ENCODE peak calls at places on chromosomes 12 and 14, in six cellular contexts. K, P, N, L, C and J are unnamed samples.

GRCh38 chr12:80226576-80226975 is 127.2 kb downstream of the OTOGL start:
- DNase-seq in P (no peak), C (no peak), N (no peak), K (no peak), L (no peak), J (no peak)

GRCh38 chr14:101508948-101509729 is 52.2 kb upstream of the DIO3 start:
- DNase-seq in K (no peak), L (no peak), P (no peak), N (no peak), C (no peak), J (no peak)

GRCh38 chr14:98444077-98444476 is 827.9 kb downstream of the BCL11B start:
- DNase-seq in P (no peak), L (no peak), N (no peak), C (no peak), K (no peak), J (no peak)

GRCh38 chr14:38948576-38948975 is 154.5 kb downstream of the SEC23A start:
- DNase-seq in K (no peak), C (no peak), N (no peak), P (no peak), L (no peak), J (no peak)

GRCh38 chr14:98886982-98887381 is 385.0 kb downstream of the BCL11B start:
- DNase-seq in L (no peak), P (no peak), K (no peak), C (no peak), N (no peak), J (no peak)

GRCh38 chr14:50835280-50835679 is 4.3 kb upstream of the NIN start:
- DNase-seq in C (peak), N (no peak), P (no peak), L (peak), K (no peak), J (no peak)

GRCh38 chr12:131918311-131919050 is 10.6 kb upstream of the PUS1 start:
- DNase-seq in L (no peak), C (no peak), P (no peak), N (no peak), K (no peak), J (peak)

GRCh38 chr12:114943601-114944000 is 259.6 kb upstream of the TBX3 start:
- DNase-seq in K (no peak), P (no peak), C (no peak), N (no peak), L (no peak), J (no peak)

GRCh38 chr12:64088431-64089349 is 133.4 kb downstream of the KICS2 start:
- DNase-seq in P (peak), L (peak), K (no peak), N (no peak), C (no peak), J (no peak)

GRCh38 chr14:59482471-59483331 is 1.5 kb downstream of the L3HYPDH start:
- DNase-seq in L (peak), N (no peak), C (no peak), P (peak), K (no peak), J (no peak)

GRCh38 chr12:38921025-38921677 is 15.8 kb upstream of the CPNE8 start:
- DNase-seq in P (peak), N (no peak), K (no peak), C (no peak), L (peak), J (no peak)

GRCh38 chr14:94885481-94886155 is 115.7 kb upstream of the GSC start:
- DNase-seq in C (no peak), N (no peak), P (no peak), K (no peak), L (no peak), J (no peak)

GRCh38 chr14:75001261-75001660 is 1.5 kb upstream of the EIF2B2 start:
- DNase-seq in P (no peak), N (no peak), L (no peak), K (no peak), C (no peak), J (no peak)

GRCh38 chr12:125340791-125341190 is 275.6 kb downstream of the AACS start:
- DNase-seq in N (no peak), P (no peak), C (no peak), L (peak), K (no peak), J (no peak)

GRCh38 chr14:76832503-76832988 is 6.3 kb downstream of the LRRC74A start:
- DNase-seq in N (no peak), P (no peak), K (no peak), L (peak), C (no peak), J (no peak)

GRCh38 chr14:102594514-102595175 is 2.2 kb downstream of the RCOR1 start:
- DNase-seq in K (no peak), C (peak), N (peak), P (peak), L (peak), J (peak)

GRCh38 chr12:100646896-100647295 is 73.4 kb downstream of the GAS2L3 start:
- DNase-seq in N (no peak), K (no peak), C (no peak), L (no peak), P (no peak), J (no peak)

GRCh38 chr12:50234347-50234746 is 49.0 kb downstream of the LIMA1 start:
- DNase-seq in L (no peak), P (peak), K (no peak), C (no peak), N (no peak), J (no peak)

GRCh38 chr12:80697270-80697887 is 10.1 kb upstream of the MYF6 start:
- DNase-seq in N (no peak), K (no peak), P (no peak), L (no peak), C (no peak), J (no peak)

GRCh38 chr14:51732494-51733080 is 80.9 kb downstream of the FRMD6 start:
- DNase-seq in P (no peak), K (no peak), C (no peak), N (no peak), L (no peak), J (no peak)

GRCh38 chr12:49105504-49106120 is 5.0 kb downstream of the LMBR1L start:
- DNase-seq in L (no peak), N (no peak), P (no peak), K (no peak), C (no peak), J (no peak)

GRCh38 chr12:72057330-72057911 is 118.8 kb downstream of the TPH2 start:
- DNase-seq in P (no peak), K (no peak), L (no peak), C (no peak), N (no peak), J (no peak)

GRCh38 chr14:55333785-55334485 is 62.7 kb downstream of the FBXO34 start:
- DNase-seq in C (no peak), K (no peak), L (no peak), N (no peak), P (no peak), J (no peak)

GRCh38 chr12:15527201-15527782 is 205.0 kb downstream of the PTPRO start:
- DNase-seq in P (no peak), L (peak), C (no peak), N (no peak), K (peak), J (no peak)

GRCh38 chr14:68822964-68823363 is 30.1 kb upstream of the ZFP36L1 start:
- DNase-seq in N (no peak), C (no peak), P (no peak), L (no peak), K (no peak), J (no peak)

GRCh38 chr12:4027412-4027811 is 154.2 kb upstream of the PARP11 start:
- DNase-seq in L (peak), C (no peak), P (no peak), N (no peak), K (no peak), J (no peak)

GRCh38 chr14:75438486-75439080 is 10.8 kb downstream of the JDP2 start:
- DNase-seq in P (no peak), L (no peak), K (no peak), N (no peak), C (no peak), J (no peak)

GRCh38 chr12:4112734-4113396 is 160.7 kb upstream of the CCND2 start:
- DNase-seq in C (no peak), L (no peak), P (no peak), N (no peak), K (peak), J (no peak)

GRCh38 chr12:52242442-52243263 is 9.6 kb downstream of the KRT7 start:
- DNase-seq in P (no peak), K (no peak), C (no peak), N (no peak), L (no peak), J (no peak)

GRCh38 chr14:87992349-87992719 is 648 bp downstream of the GALC start:
- DNase-seq in N (no peak), L (no peak), K (no peak), P (peak), C (no peak), J (no peak)

DNA sequence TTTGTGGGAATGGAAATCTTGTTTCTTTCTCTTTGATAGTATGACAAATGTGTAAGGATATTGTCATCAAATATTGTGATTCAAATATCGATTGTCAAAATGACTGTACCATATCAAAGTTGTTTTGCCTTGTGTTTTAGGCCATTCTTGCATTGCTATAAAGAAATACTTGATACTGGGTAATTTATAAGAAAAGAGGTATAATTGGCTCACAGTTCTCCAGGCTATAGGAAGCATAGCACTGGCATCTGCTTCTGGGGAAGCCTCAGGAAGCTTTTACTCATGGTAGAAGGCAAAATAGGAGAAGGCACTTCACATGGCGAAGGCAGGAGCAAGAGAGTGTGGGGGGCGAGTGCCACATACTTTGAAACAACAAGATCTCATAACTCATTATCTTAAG is 7.8 kb downstream of the TRMT5 start:
- DNase-seq in L (no peak), C (no peak), N (no peak), K (no peak), P (no peak), J (no peak)
- TF ChIP-seq POLR2A in L (no peak), C (no peak), N (no peak), K (no peak), P (no peak), J (no peak)

GRCh38 chr12:96486751-96487150 is 2.6 kb upstream of the CFAP54 start:
- DNase-seq in L (no peak), C (no peak), P (no peak), N (no peak), K (no peak), J (no peak)
- TF ChIP-seq TAF1 in L (no peak), C (no peak), P (no peak), N (no peak), K (no peak), J (no peak)

DNA sequence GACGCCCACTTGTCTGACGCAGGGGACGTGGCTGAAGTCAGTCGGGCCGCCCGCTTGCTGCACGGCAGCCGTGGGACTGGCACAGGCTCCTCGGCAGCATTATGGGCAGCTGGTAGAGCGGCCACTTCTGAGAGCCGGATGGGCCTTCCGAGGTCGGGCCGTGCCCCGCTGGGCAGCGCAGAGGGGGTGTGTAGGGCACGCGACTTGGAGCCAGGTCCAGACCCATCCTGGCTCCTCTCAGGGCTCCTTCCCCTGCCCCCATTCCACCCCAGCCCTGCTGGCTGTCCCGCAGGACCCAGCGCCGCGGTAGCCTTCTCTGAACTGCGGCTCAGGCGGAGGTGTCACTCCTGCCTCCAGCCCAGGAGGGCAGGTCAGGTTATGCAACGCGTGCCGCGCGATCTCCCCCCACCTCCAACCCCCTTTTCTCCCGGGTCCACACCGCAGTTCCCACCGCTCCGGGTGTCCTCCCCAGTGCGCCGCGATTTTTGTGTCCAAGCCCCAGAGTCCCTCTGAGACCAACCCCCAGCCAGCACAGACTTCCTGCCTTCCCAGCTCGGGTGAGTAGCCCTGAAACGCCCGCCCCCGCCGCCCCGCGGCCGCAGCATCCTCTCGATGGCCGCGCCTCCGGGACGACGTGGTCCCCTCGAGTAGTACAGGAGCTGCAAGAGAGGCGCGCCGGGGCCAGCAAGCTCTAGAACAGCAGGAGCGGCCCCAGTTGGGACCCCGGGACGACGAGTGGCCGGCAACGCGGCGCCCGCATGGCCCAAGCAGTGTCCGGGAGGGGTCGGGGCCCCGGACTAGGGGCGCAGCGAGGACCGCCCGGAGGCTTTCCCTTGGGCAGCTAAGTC is 41.1 kb upstream of the CAPRIN2 start:
- DNase-seq in C (no peak), K (peak), P (peak), L (peak), N (peak), J (peak)
- TF ChIP-seq POLR2A in C (no peak), K (no peak), P (no peak), L (no peak), N (no peak), J (no peak)

DNA sequence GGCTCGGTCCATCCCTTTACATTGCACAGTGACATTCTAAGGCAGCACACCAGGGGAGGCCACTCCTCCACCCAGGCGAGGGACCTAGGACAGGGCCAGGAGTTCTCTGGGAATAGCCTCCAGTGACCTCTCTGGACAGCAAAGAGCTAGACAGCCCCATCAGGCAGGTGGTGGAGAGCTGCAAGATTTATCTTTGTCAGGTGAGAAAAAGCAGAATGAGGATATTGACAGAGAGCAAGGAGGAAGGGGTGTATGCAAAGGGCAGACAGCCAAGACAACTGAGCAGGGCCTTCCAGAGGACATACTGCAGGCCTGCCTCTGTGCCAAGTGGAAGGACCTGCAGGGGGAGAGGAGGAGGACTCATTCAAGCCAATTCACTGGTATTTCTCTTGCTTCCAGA is 112.4 kb upstream of the MAX start:
- DNase-seq in P (no peak), K (no peak), N (no peak), C (no peak), L (no peak), J (no peak)
- TF ChIP-seq TAF1 in P (no peak), K (no peak), N (no peak), C (no peak), L (no peak), J (no peak)

DNA sequence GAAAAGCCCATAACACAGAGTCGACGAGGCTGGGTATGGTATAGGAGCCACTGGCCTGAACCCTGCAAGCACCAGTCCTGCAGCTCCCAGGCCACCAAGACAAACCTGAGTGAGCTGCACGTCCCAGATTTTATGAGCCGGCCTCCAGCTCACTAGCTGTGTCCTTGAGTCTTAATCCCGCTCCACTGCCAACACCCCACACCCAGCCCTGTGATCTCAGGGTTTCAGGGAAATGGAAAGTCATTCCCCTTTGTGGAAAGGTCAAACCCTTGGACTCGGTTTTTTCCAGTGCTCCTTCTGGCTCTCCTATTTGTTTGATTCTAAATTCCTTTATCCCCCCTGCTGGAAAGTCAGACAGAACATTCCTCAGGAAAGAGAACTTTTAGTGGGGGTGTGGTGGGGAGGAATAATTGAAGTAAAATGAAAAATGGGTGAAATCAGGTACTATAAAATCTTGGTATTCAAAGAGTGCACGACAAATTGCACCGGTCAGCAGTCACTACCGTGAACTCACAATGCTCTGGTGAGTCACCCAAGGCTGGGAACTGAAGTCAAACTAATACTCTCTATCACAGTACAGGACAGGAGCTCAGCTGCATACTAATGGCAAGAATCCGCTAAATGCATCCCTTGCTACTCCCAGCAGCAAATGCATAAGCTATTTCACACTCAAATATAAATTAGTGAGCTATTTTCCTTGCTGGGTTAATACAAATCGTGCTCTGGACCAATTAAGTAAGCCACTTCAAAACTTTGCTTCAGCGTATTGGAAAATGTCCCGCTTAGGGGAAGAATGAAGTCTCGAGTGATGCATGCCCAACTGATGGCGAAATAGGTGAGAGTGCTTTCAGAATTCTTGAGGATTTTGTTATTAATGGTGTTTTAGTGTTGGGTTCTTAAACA is 9.0 kb downstream of the PITPNM2 start:
- DNase-seq in C (no peak), K (no peak), P (peak), N (no peak), L (peak), J (no peak)
- TF ChIP-seq POLR2A in C (no peak), K (no peak), P (no peak), N (no peak), L (peak), J (no peak)

DNA sequence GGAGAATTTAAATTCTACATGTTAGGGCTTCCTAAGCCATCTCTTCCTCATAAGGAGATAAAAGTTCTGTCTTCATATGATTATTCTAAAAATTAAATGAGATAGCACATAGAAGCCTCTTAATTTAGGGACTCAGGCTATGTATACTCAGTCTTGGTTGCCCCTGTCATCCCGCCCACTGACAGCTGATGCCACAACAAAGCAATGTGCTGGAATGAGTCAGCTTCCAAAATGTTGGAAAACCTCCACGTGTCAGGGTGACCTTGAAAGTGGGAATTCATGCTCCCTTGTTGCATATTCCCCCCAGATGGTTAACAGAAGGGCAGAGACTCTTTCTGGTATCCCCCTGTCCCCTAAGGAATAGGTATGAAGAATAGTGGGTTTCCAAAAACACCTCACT is 238.0 kb upstream of the DDHD1 start:
- DNase-seq in L (peak), K (no peak), N (no peak), C (no peak), P (no peak), J (no peak)
- TF ChIP-seq TAF1 in L (no peak), K (no peak), N (no peak), C (no peak), P (no peak), J (no peak)

GRCh38 chr12:93798752-93799151 is 121.6 kb downstream of the CRADD start:
- DNase-seq in C (no peak), N (no peak), P (no peak), K (no peak), L (no peak), J (no peak)
- TF ChIP-seq POLR2A in C (no peak), N (no peak), P (no peak), K (no peak), L (no peak), J (no peak)

GRCh38 chr12:120093592-120094355 is 22.8 kb downstream of the RAB35 start:
- DNase-seq in L (no peak), C (no peak), K (peak), N (no peak), P (peak), J (no peak)
- TF ChIP-seq TAF1 in L (no peak), C (no peak), K (peak), N (no peak), P (no peak), J (no peak)

GRCh38 chr14:64865992-64866391 is 13.7 kb downstream of the SPTB start:
- DNase-seq in L (no peak), C (no peak), P (no peak), N (no peak), K (no peak), J (no peak)
- TF ChIP-seq POLR2A in L (no peak), C (no peak), P (no peak), N (no peak), K (no peak), J (no peak)